ENCODE peak calls at places on chromosomes 6 and 20, in four cellular contexts. C is WTC11, B is GM12878, D is HepG2. X is an unnamed sample.

GRCh38 chr6:148747493-148748160 is 797 bp downstream of the UST start:
- DNase-seq in C (peak), B (no peak), D (no peak), X (peak)

GRCh38 chr6:44254201-44254956 is 2.9 kb downstream of the SLC35B2 start:
- DNase-seq in C (no peak), B (no peak), D (no peak), X (no peak)

GRCh38 chr6:148175511-148176188 is 167.0 kb upstream of the SASH1 start:
- DNase-seq in C (no peak), B (no peak), D (no peak), X (no peak)

GRCh38 chr6:169038691-169039090 is 215.0 kb downstream of the THBS2 start:
- DNase-seq in C (no peak), B (no peak), D (no peak), X (no peak)

GRCh38 chr20:13338097-13338661 is 117.1 kb downstream of the ISM1 start:
- DNase-seq in C (no peak), B (no peak), D (no peak), X (no peak)

GRCh38 chr6:43740321-43740960 is 29.6 kb upstream of the VEGFA start:
- DNase-seq in C (no peak), B (no peak), D (no peak), X (no peak)

GRCh38 chr20:4740774-4741431 is 19.2 kb downstream of the PRND start:
- DNase-seq in C (peak), B (no peak), D (peak), X (peak)

GRCh38 chr20:17662333-17663039 is 19.6 kb downstream of the RRBP1 start:
- DNase-seq in C (no peak), B (no peak), D (no peak), X (no peak)

GRCh38 chr6:2165216-2165725 is 80.1 kb downstream of the GMDS start:
- DNase-seq in C (no peak), B (no peak), D (no peak), X (no peak)

GRCh38 chr6:124007915-124008688 is 204.4 kb downstream of the NKAIN2 start:
- DNase-seq in C (no peak), B (no peak), D (peak), X (peak)

GRCh38 chr6:107313776-107314175 is 145.6 kb downstream of the PDSS2 start:
- DNase-seq in C (no peak), B (no peak), D (no peak), X (no peak)

GRCh38 chr6:57222684-57223077 is 574 bp upstream of the RAB23 start:
- DNase-seq in C (no peak), B (no peak), D (no peak), X (peak)

GRCh38 chr6:71228461-71229041 is 60.1 kb upstream of the OGFRL1 start:
- DNase-seq in C (no peak), B (no peak), D (no peak), X (no peak)

GRCh38 chr20:32767418-32768198 is 5.4 kb downstream of the DNMT3B start:
- DNase-seq in C (no peak), B (no peak), D (peak), X (no peak)

GRCh38 chr6:22457986-22458385 is 111.4 kb upstream of the HDGFL1 start:
- DNase-seq in C (no peak), B (no peak), D (no peak), X (no peak)

GRCh38 chr20:9287826-9288225 is 218.9 kb downstream of the PLCB4 start:
- DNase-seq in C (no peak), B (no peak), D (no peak), X (no peak)

GRCh38 chr20:19960745-19961144 is 56.4 kb upstream of the NAA20 start:
- DNase-seq in C (no peak), B (no peak), D (no peak), X (no peak)

GRCh38 chr6:132830236-132830799 is 15.9 kb downstream of the RPS12 start:
- DNase-seq in C (no peak), B (no peak), D (peak), X (peak)

GRCh38 chr6:26016326-26017275 is 54.0 kb downstream of the TRIM38 start:
- DNase-seq in C (peak), B (no peak), D (no peak), X (no peak)

GRCh38 chr6:8269856-8270454 is 165.4 kb downstream of the SLC35B3 start:
- DNase-seq in C (no peak), B (no peak), D (no peak), X (no peak)

GRCh38 chr6:12436683-12437082 is 146.5 kb downstream of the EDN1 start:
- DNase-seq in C (no peak), B (no peak), D (peak), X (no peak)

GRCh38 chr6:141290871-141291270 is 841.9 kb upstream of the GJE1 start:
- DNase-seq in C (no peak), B (no peak), D (no peak), X (no peak)

GRCh38 chr6:79797912-79798311 is 149.4 kb downstream of the ELOVL4 start:
- DNase-seq in C (no peak), B (no peak), D (no peak), X (no peak)

GRCh38 chr6:11785953-11786579 is 7.5 kb upstream of the ADTRP start:
- DNase-seq in C (no peak), B (peak), D (no peak), X (no peak)

GRCh38 chr6:113104546-113105325 is 752.4 kb upstream of the MARCKS start:
- DNase-seq in C (no peak), B (no peak), D (no peak), X (no peak)

GRCh38 chr6:154460306-154461071 is 50.0 kb downstream of the CNKSR3 start:
- DNase-seq in C (no peak), B (no peak), D (peak), X (no peak)

GRCh38 chr20:20375862-20376261 is 8.0 kb downstream of the INSM1 start:
- DNase-seq in C (no peak), B (no peak), D (no peak), X (no peak)

GRCh38 chr20:31606928-31607639 is 2.0 kb downstream of the ID1 start:
- DNase-seq in C (no peak), B (no peak), D (peak), X (peak)

GRCh38 chr6:132190815-132191175 is 210.5 kb downstream of the MOXD1 start:
- DNase-seq in C (no peak), B (no peak), D (no peak), X (no peak)

GRCh38 chr6:45678063-45678620 is 300.4 kb upstream of the SUPT3H start:
- DNase-seq in C (no peak), B (no peak), D (no peak), X (no peak)

GRCh38 chr6:148747145-148747492 is 289 bp downstream of the UST start:
- DNase-seq in C (peak), B (no peak), D (no peak), X (peak)

GRCh38 chr6:138978229-138978628 is 9.8 kb downstream of the REPS1 start:
- DNase-seq in C (no peak), B (no peak), D (no peak), X (no peak)

GRCh38 chr6:138979813-138980668 is 8.0 kb downstream of the REPS1 start:
- DNase-seq in C (no peak), B (no peak), D (no peak), X (no peak)

GRCh38 chr6:138981416-138981815 is 6.6 kb downstream of the REPS1 start:
- DNase-seq in C (no peak), B (no peak), D (no peak), X (no peak)

GRCh38 chr6:138977646-138978167 is 10.3 kb downstream of the REPS1 start:
- DNase-seq in C (no peak), B (no peak), D (no peak), X (peak)

GRCh38 chr6:138979365-138979764 is 8.7 kb downstream of the REPS1 start:
- DNase-seq in C (no peak), B (no peak), D (no peak), X (no peak)
- TF ChIP-seq CREB1 in C (no peak), B (no peak), D (no peak), X (no peak)

GRCh38 chr20:62712606-62713005 is 4.0 kb downstream of the NTSR1 start:
- DNase-seq in C (no peak), B (no peak), D (no peak), X (no peak)

GRCh38 chr20:62709537-62709905 is 885 bp downstream of the NTSR1 start:
- DNase-seq in C (no peak), B (no peak), D (no peak), X (no peak)

GRCh38 chr20:62710221-62710885 is 1.7 kb downstream of the NTSR1 start:
- DNase-seq in C (no peak), B (no peak), D (no peak), X (no peak)

GRCh38 chr20:62711703-62712101 is 3.1 kb downstream of the NTSR1 start:
- DNase-seq in C (no peak), B (no peak), D (no peak), X (no peak)

DNA sequence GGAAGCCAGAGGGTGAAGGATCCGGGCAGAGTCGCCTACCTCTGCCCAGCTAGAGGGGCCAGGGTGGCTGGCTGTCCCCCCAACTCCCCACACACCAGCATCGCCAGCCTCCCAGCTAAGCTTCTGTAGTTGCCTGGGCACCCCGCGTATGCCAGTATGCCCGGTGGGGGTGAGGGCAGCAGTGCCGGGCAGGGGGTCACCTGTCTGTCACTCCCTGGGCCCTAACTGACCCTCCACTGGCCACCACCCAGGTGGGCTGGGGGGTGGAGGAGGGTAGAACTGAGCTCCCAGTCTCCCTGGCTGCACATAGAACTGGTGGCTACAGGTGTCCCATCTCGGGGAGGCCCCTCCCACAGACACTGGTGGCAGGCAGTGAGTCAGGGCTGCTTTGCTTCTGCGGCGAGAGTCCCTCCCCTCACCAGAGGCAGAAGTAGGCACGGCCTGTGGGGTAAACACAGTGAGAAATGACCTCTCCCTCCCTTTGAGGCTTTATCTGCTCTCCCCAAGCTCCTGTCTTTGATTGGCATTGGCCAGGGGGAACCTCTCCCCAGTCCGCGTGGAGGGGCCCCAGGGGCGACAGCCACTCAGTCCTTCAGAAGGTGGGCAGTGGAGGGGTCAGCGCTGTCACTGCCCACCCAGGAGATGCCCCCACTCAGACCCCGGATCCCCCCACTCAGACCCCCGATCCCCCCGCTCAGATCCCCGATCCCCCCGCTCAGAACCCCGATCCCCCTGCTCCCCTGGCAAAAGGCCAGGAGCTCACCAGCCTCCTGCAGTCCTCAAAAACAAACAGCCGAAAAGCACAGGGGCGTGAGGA is 2.5 kb downstream of the NTSR1 start:
- DNase-seq in C (no peak), B (no peak), D (no peak), X (no peak)
- TF ChIP-seq CREB1 in C (no peak), B (no peak), D (no peak), X (no peak)

GRCh38 chr6:18397701-18398100 is 10.6 kb downstream of the RNF144B start:
- DNase-seq in C (no peak), B (no peak), D (no peak), X (no peak)
- TF ChIP-seq CREB1 in C (no peak), B (no peak), D (no peak), X (no peak)

GRCh38 chr6:109595998-109596397 is 95.0 kb downstream of the AK9 start:
- DNase-seq in C (peak), B (no peak), D (peak), X (peak)
- TF ChIP-seq CREB1 in C (no peak), B (no peak), D (no peak), X (no peak)

DNA sequence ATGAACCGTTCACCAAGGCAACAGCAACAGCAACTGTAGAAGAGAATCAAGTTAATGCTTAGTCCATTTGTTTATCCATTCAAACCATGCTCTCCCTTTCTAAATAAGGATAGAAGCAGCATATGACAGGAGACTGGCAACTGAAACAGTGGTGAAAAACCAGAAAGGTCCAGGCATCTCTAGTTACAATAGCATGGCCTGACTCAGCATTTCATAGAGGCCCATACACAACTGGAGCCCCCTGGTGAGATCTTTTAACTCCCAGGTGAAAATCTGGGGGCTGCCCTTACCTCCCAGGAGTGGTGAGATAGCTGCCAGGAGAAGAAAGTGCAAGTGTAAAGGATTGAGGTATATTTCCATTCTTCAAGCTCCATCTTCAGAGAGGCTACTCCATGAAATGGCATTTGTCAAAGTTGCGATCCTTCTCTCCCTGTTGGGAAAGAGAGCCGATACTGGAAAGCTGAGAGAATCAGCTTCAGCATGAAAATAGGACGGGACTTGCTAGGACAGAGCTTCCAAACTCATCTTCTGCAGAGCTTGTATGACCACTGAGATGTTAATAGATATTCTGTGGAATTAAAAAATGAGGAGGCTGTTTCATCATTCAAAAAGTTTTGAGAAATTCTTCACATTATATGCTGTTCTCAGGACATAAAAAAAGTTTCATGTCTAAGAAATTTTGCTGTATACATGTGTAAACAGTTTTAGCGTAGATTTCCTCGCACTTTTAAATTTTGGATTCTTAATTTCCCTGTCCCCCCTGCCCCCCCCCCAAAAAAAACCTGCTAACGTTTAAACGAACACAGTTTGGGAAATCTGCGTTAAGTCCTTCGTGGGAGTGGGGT is 10.9 kb upstream of the SLC2A12 start:
- DNase-seq in C (peak), B (no peak), D (peak), X (peak)
- TF ChIP-seq CREB1 in C (no peak), B (no peak), D (no peak), X (no peak)

GRCh38 chr6:87322304-87323212 is at the start of gene SMIM8:
- DNase-seq in C (peak), B (peak), D (peak), X (peak)
- TF ChIP-seq CREB1 in C (no peak), B (no peak), D (no peak), X (peak)

DNA sequence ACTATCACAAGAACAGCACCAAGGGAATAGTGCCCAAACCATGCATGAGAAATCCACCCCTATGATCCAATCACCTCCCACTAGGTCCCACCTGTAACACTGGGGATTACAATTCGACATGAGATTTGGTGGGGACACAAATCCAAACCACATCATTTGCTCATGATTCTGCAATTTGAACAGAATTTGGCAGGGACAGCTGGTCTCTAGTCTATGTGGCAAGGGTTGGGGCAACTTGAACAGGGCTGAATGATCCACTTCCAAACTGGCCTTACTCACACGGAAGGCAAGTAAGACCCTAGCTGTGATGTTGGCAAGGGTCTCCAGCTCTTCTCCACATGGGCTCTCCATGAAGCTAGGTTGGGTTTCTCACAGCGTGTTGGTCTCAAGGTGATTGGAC is 10.1 kb upstream of the FKBP5 start:
- DNase-seq in C (no peak), B (no peak), D (no peak), X (no peak)
- TF ChIP-seq CREB1 in C (no peak), B (no peak), D (no peak), X (no peak)

GRCh38 chr6:130559166-130559565 is 193.3 kb downstream of the TMEM200A start:
- DNase-seq in C (no peak), B (no peak), D (no peak), X (no peak)
- TF ChIP-seq CREB1 in C (no peak), B (no peak), D (no peak), X (no peak)

DNA sequence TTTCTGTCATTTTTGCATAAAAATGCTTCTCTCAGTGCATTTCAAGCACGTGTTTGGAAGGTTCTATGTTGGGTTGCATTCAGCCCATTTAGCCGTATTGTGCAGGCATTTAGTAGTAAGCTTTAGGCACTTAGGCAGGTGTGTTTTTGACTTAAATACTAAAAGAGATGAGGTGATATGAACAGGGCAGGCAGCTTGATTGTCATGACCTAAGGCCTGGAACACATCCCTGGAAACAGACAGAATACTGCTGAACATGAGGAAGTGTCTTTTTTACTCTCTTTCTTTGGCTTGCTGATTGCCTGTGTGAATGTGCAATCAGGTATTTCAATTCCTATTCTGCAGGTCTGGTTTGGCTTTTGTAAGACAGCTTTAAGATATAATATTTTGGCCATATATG is 610.5 kb upstream of the MAN1A1 start:
- DNase-seq in C (no peak), B (no peak), D (no peak), X (peak)
- TF ChIP-seq CREB1 in C (no peak), B (no peak), D (no peak), X (no peak)

GRCh38 chr6:158006821-158007570 is 25.3 kb downstream of the SYNJ2 start:
- DNase-seq in C (no peak), B (no peak), D (no peak), X (no peak)

GRCh38 chr6:158006331-158006730 is 24.7 kb downstream of the SYNJ2 start:
- DNase-seq in C (no peak), B (no peak), D (no peak), X (no peak)

GRCh38 chr6:158003910-158004695 is 22.4 kb downstream of the SYNJ2 start:
- DNase-seq in C (no peak), B (no peak), D (no peak), X (no peak)

GRCh38 chr6:158004696-158005095 is 23.0 kb downstream of the SYNJ2 start:
- DNase-seq in C (no peak), B (no peak), D (no peak), X (no peak)

DNA sequence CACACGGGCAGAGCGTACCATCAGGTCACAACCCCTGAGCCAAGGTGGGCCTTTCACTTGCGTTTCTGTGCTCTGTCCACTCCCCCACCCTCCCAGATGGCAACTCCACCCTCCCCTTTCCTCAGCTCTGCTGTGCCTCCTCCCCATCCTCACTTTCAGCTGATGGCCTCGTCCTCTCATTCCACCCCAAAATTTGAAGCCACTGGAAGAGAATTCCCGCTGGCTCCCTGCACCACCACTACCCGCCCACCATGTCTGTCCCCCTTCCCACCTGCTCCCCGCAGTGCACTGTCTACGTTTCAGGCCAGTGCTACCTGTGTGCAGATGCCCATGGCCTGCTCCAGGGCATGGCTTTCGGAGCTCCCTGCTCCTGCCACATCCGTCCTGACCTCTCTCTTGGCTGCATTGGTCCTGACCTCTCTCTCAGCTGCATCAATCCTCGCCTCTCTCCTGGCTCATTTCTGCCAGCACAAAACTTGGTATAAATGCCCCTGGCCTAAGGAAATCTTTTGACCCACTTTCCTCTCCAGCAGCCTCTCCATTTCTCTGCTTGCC is 24.0 kb downstream of the SYNJ2 start:
- DNase-seq in C (no peak), B (no peak), D (no peak), X (no peak)
- TF ChIP-seq CREB1 in C (no peak), B (no peak), D (no peak), X (no peak)

X was measured in GM23338.